ENCODE peak calls at places on chromosomes 4 and X, in ten cellular contexts. P, J, L, C, E, B, G, V, K and X are unnamed samples.

GRCh38 chr4:153976954-153977353 is 188.1 kb upstream of the SFRP2 start:
- DNase-seq in P (peak), J (no peak), L (no peak), C (no peak), E (no peak), B (no peak), G (no peak), V (no peak), K (no peak), X (no peak)

GRCh38 chrX:9114245-9114644 is 80.3 kb upstream of the FAM9B start:
- DNase-seq in P (no peak), J (no peak), L (no peak), C (no peak), E (no peak), B (no peak), G (no peak), V (no peak), K (no peak), X (no peak)

GRCh38 chrX:150627957-150628356 is 59.5 kb downstream of the MTM1 start:
- DNase-seq in P (no peak), J (no peak), L (no peak), C (no peak), E (no peak), B (no peak), G (no peak), V (no peak), K (no peak), X (no peak)

GRCh38 chr4:185709802-185710486 is 102.0 kb downstream of the SORBS2 start:
- DNase-seq in P (peak), J (no peak), L (no peak), C (peak), E (no peak), B (peak), G (no peak), V (no peak), K (no peak), X (no peak)

GRCh38 chr4:184019084-184019483 is 114.0 kb downstream of the STOX2 start:
- DNase-seq in P (no peak), J (no peak), L (no peak), C (no peak), E (no peak), B (no peak), G (no peak), V (no peak), K (no peak), X (no peak)

GRCh38 chr4:125390126-125390525 is 75.4 kb downstream of the FAT4 start:
- DNase-seq in P (peak), J (no peak), L (no peak), C (no peak), E (no peak), B (no peak), G (no peak), V (no peak), K (peak), X (no peak)

GRCh38 chrX:11446331-11446730 is 153.1 kb downstream of the AMELX start:
- DNase-seq in P (peak), J (no peak), L (no peak), C (no peak), E (no peak), B (no peak), G (no peak), V (no peak), K (peak), X (no peak)

GRCh38 chr4:147735413-147736301 is 3.8 kb downstream of the ARHGAP10 start:
- DNase-seq in P (peak), J (no peak), L (no peak), C (no peak), E (no peak), B (no peak), G (no peak), V (no peak), K (no peak), X (no peak)

GRCh38 chr4:127124919-127125318 is 507.8 kb upstream of the INTU start:
- DNase-seq in P (peak), J (no peak), L (peak), C (peak), E (no peak), B (no peak), G (no peak), V (no peak), K (no peak), X (no peak)

GRCh38 chr4:153024466-153024865 is 88.3 kb downstream of the FHDC1 start:
- DNase-seq in P (no peak), J (no peak), L (no peak), C (no peak), E (no peak), B (no peak), G (no peak), V (no peak), K (no peak), X (no peak)

GRCh38 chr4:142393127-142393526 is 453.0 kb downstream of the INPP4B start:
- DNase-seq in P (no peak), J (no peak), L (no peak), C (no peak), E (no peak), B (no peak), G (no peak), V (no peak), K (no peak), X (no peak)

GRCh38 chrX:104122829-104123228 is 10.5 kb downstream of the ZCCHC18 start:
- DNase-seq in P (no peak), J (no peak), L (no peak), C (no peak), E (peak), B (no peak), G (no peak), V (no peak), K (no peak), X (no peak)

GRCh38 chr4:117249333-117249732 is 164.0 kb upstream of the TRAM1L1 start:
- DNase-seq in P (no peak), J (no peak), L (no peak), C (no peak), E (no peak), B (no peak), G (no peak), V (no peak), K (no peak), X (no peak)

GRCh38 chr4:27861802-27862201 is 1001.2 kb downstream of the STIM2 start:
- DNase-seq in P (peak), J (peak), L (no peak), C (no peak), E (peak), B (no peak), G (no peak), V (no peak), K (no peak), X (no peak)

GRCh38 chr4:139734875-139735380 is 69.3 kb downstream of the MGST2 start:
- DNase-seq in P (peak), J (peak), L (peak), C (no peak), E (peak), B (peak), G (peak), V (peak), K (peak), X (peak)

GRCh38 chrX:146054311-146054710 is 236.7 kb downstream of the SLITRK2 start:
- DNase-seq in P (no peak), J (no peak), L (no peak), C (no peak), E (no peak), B (no peak), G (no peak), V (no peak), K (no peak), X (no peak)

GRCh38 chr4:26779674-26780073 is 81.0 kb upstream of the STIM2 start:
- DNase-seq in P (peak), J (peak), L (no peak), C (no peak), E (no peak), B (no peak), G (no peak), V (no peak), K (no peak), X (no peak)

GRCh38 chrX:39766882-39767281 is 330.9 kb downstream of the BCOR start:
- DNase-seq in P (peak), J (no peak), L (no peak), C (no peak), E (no peak), B (no peak), G (no peak), V (no peak), K (no peak), X (no peak)

GRCh38 chr4:187302456-187302855 is 578.8 kb upstream of the FAT1 start:
- DNase-seq in P (peak), J (no peak), L (no peak), C (no peak), E (no peak), B (no peak), G (no peak), V (no peak), K (no peak), X (no peak)

GRCh38 chrX:130268500-130269170 is at the start of gene ZNF280C:
- DNase-seq in P (peak), J (peak), L (peak), C (peak), E (peak), B (peak), G (peak), V (peak), K (peak), X (peak)

GRCh38 chr4:165443276-165443675 is 64.5 kb downstream of the CPE start:
- DNase-seq in P (peak), J (no peak), L (no peak), C (peak), E (no peak), B (no peak), G (no peak), V (no peak), K (no peak), X (no peak)

GRCh38 chr4:6527259-6527658 is 47.7 kb upstream of the MAN2B2 start:
- DNase-seq in P (no peak), J (no peak), L (no peak), C (no peak), E (no peak), B (no peak), G (no peak), V (no peak), K (no peak), X (peak)

GRCh38 chr4:152784490-152785195 is 4.9 kb downstream of the ARFIP1 start:
- DNase-seq in P (peak), J (no peak), L (peak), C (peak), E (peak), B (peak), G (peak), V (no peak), K (peak), X (peak)

GRCh38 chr4:185567828-185568442 is 32.6 kb upstream of the PDLIM3 start:
- DNase-seq in P (peak), J (no peak), L (no peak), C (peak), E (no peak), B (no peak), G (no peak), V (peak), K (no peak), X (no peak)

GRCh38 chrX:39731735-39732134 is 366.0 kb downstream of the BCOR start:
- DNase-seq in P (no peak), J (no peak), L (no peak), C (no peak), E (no peak), B (no peak), G (no peak), V (no peak), K (no peak), X (no peak)

GRCh38 chrX:109596015-109596414 is 29.0 kb downstream of the KCNE5 start:
- DNase-seq in P (no peak), J (no peak), L (no peak), C (no peak), E (no peak), B (no peak), G (no peak), V (no peak), K (no peak), X (no peak)